ENCODE peak calls at places on chromosomes 7 and 10, in four cellular contexts. F, Y, L and I are unnamed samples.

GRCh38 chr10:126630225-126630624 is 40.3 kb downstream of the C10orf90 start:
- DNase-seq in F (no peak), Y (no peak), L (no peak), I (no peak)

GRCh38 chr10:44114441-44114840 is 270.5 kb downstream of the CXCL12 start:
- DNase-seq in F (no peak), Y (no peak), L (no peak), I (no peak)

GRCh38 chr7:22251906-22252495 is 105.0 kb downstream of the RAPGEF5 start:
- DNase-seq in F (no peak), Y (no peak), L (peak; percentile 29), I (no peak)

GRCh38 chr7:130276796-130277762 is 10.4 kb downstream of the CPA2 start:
- DNase-seq in F (no peak), Y (no peak), L (no peak), I (no peak)

GRCh38 chr7:14698239-14698638 is 204.3 kb downstream of the DGKB start:
- DNase-seq in F (no peak), Y (no peak), L (no peak), I (no peak)

GRCh38 chr7:47451851-47452205 is 130.1 kb downstream of the TNS3 start:
- DNase-seq in F (no peak), Y (no peak), L (no peak), I (no peak)

GRCh38 chr7:513521-514166 is 6.0 kb downstream of the PDGFA start:
- DNase-seq in F (no peak), Y (no peak), L (no peak), I (no peak)

GRCh38 chr10:103641326-103641725 is 147.8 kb downstream of the NEURL1 start:
- DNase-seq in F (no peak), Y (no peak), L (no peak), I (no peak)

GRCh38 chr7:121322460-121322859 is 6.3 kb upstream of the WNT16 start:
- DNase-seq in F (no peak), Y (no peak), L (no peak), I (no peak)

GRCh38 chr10:73816917-73817729 is 5.7 kb upstream of the NDST2 start:
- DNase-seq in F (no peak), Y (no peak), L (no peak), I (no peak)

GRCh38 chr7:19407270-19407669 is 262.0 kb upstream of the FERD3L start:
- DNase-seq in F (no peak), Y (no peak), L (no peak), I (no peak)

GRCh38 chr10:1369197-1369596 is 313.0 kb downstream of the WDR37 start:
- DNase-seq in F (no peak), Y (no peak), L (no peak), I (no peak)

GRCh38 chr10:49661291-49661856 is 18.1 kb upstream of the C10orf53 start:
- DNase-seq in F (no peak), Y (no peak), L (no peak), I (no peak)

GRCh38 chr7:5294169-5294987 is 11.6 kb downstream of the SLC29A4 start:
- DNase-seq in F (no peak), Y (no peak), L (no peak), I (no peak)

GRCh38 chr10:129881641-129882040 is 82.4 kb downstream of the EBF3 start:
- DNase-seq in F (no peak), Y (no peak), L (no peak), I (no peak)

GRCh38 chr10:98556061-98556460 is 109.3 kb upstream of the HPS1 start:
- DNase-seq in F (no peak), Y (no peak), L (no peak), I (no peak)

GRCh38 chr7:116210345-116211005 is at the start of gene TES:
- DNase-seq in F (peak; percentile 80), Y (peak; percentile 88), L (no peak), I (peak; percentile 76)

GRCh38 chr10:126001579-126001978 is 105.2 kb downstream of the FANK1 start:
- DNase-seq in F (no peak), Y (no peak), L (no peak), I (no peak)